ENCODE peak calls at places on chromosomes 7 and 10, in nine cellular contexts. Z is cardiac muscle cell, X is GM23338, N is GM23248, V is mesenchymal stem cell, U is sigmoid colon, B is brain microvascular endothelial cell, R is lower lobe of right lung, D is heart left ventricle. W is an unnamed sample.

GRCh38 chr10:6164271-6165095 is 38.2 kb upstream of the PFKFB3 start:
- DNase-seq in Z (peak; percentile 42), X (no peak), N (peak; percentile 24), V (peak; percentile 46), U (peak; percentile 63), B (peak; percentile 55), R (no peak), D (no peak), W (peak; percentile 76)

GRCh38 chr7:128849156-128849515 is 13.5 kb upstream of the ATP6V1F start:
- DNase-seq in Z (no peak), X (no peak), N (no peak), V (no peak), U (no peak), B (no peak), R (no peak), D (no peak), W (no peak)

GRCh38 chr7:6272481-6273323 is at the start of gene CYTH3:
- DNase-seq in Z (peak; percentile 93), X (peak; percentile 87), N (peak; percentile 95), V (peak; percentile 73), U (peak; percentile 88), B (no peak), R (peak; percentile 86), D (peak; percentile 88), W (peak; percentile 84)

GRCh38 chr7:15757041-15757995 is 70.8 kb upstream of the MEOX2 start:
- DNase-seq in Z (no peak), X (no peak), N (peak; percentile 46), V (peak; percentile 43), U (no peak), B (no peak), R (no peak), D (no peak), W (no peak)

GRCh38 chr10:43403911-43404674 is 4.9 kb downstream of the HNRNPF start:
- DNase-seq in Z (no peak), X (no peak), N (peak; percentile 29), V (no peak), U (no peak), B (no peak), R (no peak), D (no peak), W (no peak)

GRCh38 chr7:12805957-12806356 is 118.5 kb downstream of the ARL4A start:
- DNase-seq in Z (no peak), X (no peak), N (no peak), V (no peak), U (no peak), B (no peak), R (peak; percentile 49), D (no peak), W (no peak)

GRCh38 chr10:124653811-124654651 is 90.1 kb downstream of the FAM53B start:
- DNase-seq in Z (no peak), X (no peak), N (peak; percentile 36), V (no peak), U (no peak), B (no peak), R (no peak), D (peak; percentile 51), W (no peak)

GRCh38 chr7:28573751-28574295 is 161.5 kb downstream of the CREB5 start:
- DNase-seq in Z (no peak), X (no peak), N (peak; percentile 71), V (peak; percentile 46), U (no peak), B (no peak), R (no peak), D (no peak), W (no peak)

GRCh38 chr10:819326-819725 is 112.2 kb downstream of the LARP4B start:
- DNase-seq in Z (no peak), X (no peak), N (peak; percentile 75), V (peak; percentile 74), U (no peak), B (peak; percentile 78), R (no peak), D (no peak), W (no peak)

GRCh38 chr10:94370501-94370900 is 7.8 kb upstream of the NOC3L start:
- DNase-seq in Z (no peak), X (no peak), N (no peak), V (no peak), U (no peak), B (no peak), R (no peak), D (no peak), W (no peak)

GRCh38 chr10:77034795-77035194 is 602.8 kb downstream of the KCNMA1 start:
- DNase-seq in Z (no peak), X (no peak), N (no peak), V (no peak), U (no peak), B (no peak), R (no peak), D (no peak), W (no peak)

GRCh38 chr7:36391436-36392198 is 2.0 kb downstream of the ANLN start:
- DNase-seq in Z (no peak), X (no peak), N (no peak), V (peak; percentile 27), U (no peak), B (no peak), R (no peak), D (no peak), W (no peak)

GRCh38 chr7:36387437-36388345 is 2.0 kb upstream of the ANLN start:
- DNase-seq in Z (no peak), X (no peak), N (no peak), V (no peak), U (no peak), B (no peak), R (no peak), D (no peak), W (no peak)

GRCh38 chr7:36389371-36390198 is at the start of gene ANLN:
- DNase-seq in Z (peak; percentile 96), X (peak; percentile 96), N (peak; percentile 97), V (peak; percentile 94), U (peak; percentile 97), B (peak; percentile 90), R (peak; percentile 96), D (peak; percentile 92), W (peak; percentile 97)

GRCh38 chr7:36388423-36388822 is 1.2 kb upstream of the ANLN start:
- DNase-seq in Z (no peak), X (no peak), N (no peak), V (no peak), U (no peak), B (no peak), R (no peak), D (no peak), W (no peak)

GRCh38 chr7:36390199-36391090 is 783 bp downstream of the ANLN start:
- DNase-seq in Z (peak; percentile 87), X (peak; percentile 93), N (peak; percentile 96), V (peak; percentile 92), U (peak; percentile 69), B (peak; percentile 87), R (peak; percentile 81), D (peak; percentile 49), W (peak; percentile 95)
- H3K27ac ChIP-seq in Z (peak overlapping the region; percentile 91), X (peak overlapping the region; percentile 97), N (peak overlapping the region; percentile 63), V (peak overlapping the region; percentile 85), U (peak overlapping the region; percentile 79), B (peak overlapping the region; percentile 93), R (peak overlapping the region; percentile 70), D (no peak overlapping the region), W (peak overlapping the region; percentile 96)

GRCh38 chr10:93193886-93194285 is 120.2 kb downstream of the CYP26A1 start:
- DNase-seq in Z (no peak), X (no peak), N (no peak), V (no peak), U (no peak), B (no peak), R (no peak), D (no peak), W (no peak)

GRCh38 chr10:93199221-93199681 is 125.6 kb downstream of the CYP26A1 start:
- DNase-seq in Z (peak; percentile 58), X (no peak), N (peak; percentile 63), V (peak; percentile 83), U (peak; percentile 86), B (peak; percentile 89), R (peak; percentile 73), D (peak; percentile 66), W (no peak)

DNA sequence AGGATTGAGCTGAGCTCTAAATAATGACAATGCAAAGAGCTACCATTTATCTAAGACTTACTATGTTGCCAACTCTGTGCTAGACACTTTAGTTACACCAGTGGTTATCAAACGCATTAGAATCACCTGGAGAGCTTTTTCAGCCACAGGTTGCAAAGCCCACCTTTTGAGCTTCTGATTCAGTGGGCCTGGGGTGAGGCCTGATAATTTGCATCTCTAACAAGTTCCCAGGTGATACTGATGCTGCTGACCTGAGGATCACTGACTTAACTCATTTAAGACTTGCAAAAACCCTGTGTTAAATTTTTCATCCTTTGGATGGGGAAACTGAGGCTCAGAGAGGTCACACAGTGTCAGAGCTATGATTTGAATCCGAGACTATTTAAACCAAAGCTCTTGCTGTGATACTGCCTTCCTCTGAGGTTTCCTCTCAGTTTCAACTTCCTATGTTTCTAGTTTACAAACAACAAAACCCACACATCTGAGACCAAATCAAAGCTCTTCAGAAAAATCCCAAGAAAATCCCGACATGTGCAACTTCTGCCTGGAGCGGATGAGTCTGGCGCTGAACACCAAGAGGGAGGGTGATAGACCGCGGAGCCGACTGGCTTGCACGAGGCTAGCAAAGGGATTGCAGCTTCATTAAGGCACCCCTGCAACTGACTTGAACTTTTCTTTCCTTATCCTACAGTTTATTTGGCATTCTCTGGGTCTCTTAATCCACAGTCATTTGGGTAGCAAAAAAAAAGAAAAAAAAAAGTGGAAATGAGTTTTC is 124.9 kb downstream of the CYP26A1 start:
- DNase-seq in Z (peak; percentile 22), X (peak; percentile 34), N (peak; percentile 70), V (peak; percentile 85), U (no peak), B (peak; percentile 65), R (no peak), D (no peak), W (peak; percentile 86)
- H3K27ac ChIP-seq in Z (peak overlapping the region; percentile 78), X (peak overlapping the region; percentile 5), N (no peak overlapping the region), V (no peak overlapping the region), U (peak overlapping the region; percentile 8), B (peak overlapping the region; percentile 84), R (peak overlapping the region; percentile 43), D (peak overlapping the region; percentile 39), W (peak overlapping the region; percentile 94)

DNA sequence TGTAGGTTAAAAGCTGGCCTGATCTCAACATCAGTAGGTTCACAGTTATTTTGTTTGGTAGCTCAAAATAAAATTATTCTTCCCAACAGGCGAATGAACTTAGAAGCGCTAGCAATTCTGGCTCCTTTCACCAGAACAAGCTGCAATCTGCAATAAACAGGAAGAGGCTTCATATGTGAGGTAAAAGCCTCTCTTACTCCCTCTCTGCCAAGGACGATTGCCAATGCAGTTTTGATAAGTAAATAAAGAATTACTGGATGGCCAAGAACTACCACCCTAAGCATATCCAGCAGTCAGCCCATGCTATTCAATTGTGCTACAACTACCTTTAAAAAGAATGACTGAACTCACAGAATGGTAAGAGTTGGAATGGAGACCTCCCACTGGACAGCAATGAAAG is 150.0 kb upstream of the LAMB4 start:
- DNase-seq in Z (no peak), X (no peak), N (no peak), V (no peak), U (no peak), B (no peak), R (no peak), D (no peak), W (no peak)
- H3K27ac ChIP-seq in Z (no peak overlapping the region), X (no peak overlapping the region), N (no peak overlapping the region), V (no peak overlapping the region), U (no peak overlapping the region), B (no peak overlapping the region), R (no peak overlapping the region), D (no peak overlapping the region), W (no peak overlapping the region)

DNA sequence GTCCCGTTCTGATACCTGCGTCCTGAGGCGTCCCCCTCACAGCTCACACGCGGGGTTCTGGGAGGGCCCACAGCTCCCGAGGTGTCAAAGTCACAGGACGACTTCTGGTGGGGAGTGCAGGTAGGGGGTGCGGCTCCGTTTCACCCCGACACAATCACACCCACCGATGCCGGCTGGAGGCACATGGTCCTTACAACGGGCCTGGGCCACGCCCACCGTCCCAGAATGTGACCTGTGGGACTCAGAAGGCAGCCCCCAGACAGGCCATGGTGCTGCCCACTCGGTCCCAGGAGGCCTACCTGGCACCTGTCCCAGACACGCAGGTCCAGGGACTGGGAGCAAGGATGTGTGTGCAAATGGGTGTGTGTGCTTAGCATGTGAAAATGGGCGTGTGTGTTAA is 86.0 kb downstream of the UNCX start:
- DNase-seq in Z (no peak), X (no peak), N (no peak), V (no peak), U (peak; percentile 54), B (no peak), R (peak; percentile 45), D (no peak), W (no peak)
- H3K27ac ChIP-seq in Z (no peak overlapping the region), X (no peak overlapping the region), N (no peak overlapping the region), V (no peak overlapping the region), U (no peak overlapping the region), B (no peak overlapping the region), R (no peak overlapping the region), D (no peak overlapping the region), W (no peak overlapping the region)

W was measured in mesendoderm.